ENCODE peak calls at places on chromosomes 4 and X, in four cellular contexts. One of them, this sample, is unnamed.

GRCh38 chr4:158065176-158065575 is 107.6 kb downstream of the GASK1B start:
- DNase-seq in psoas muscle: no peak
- DNase-seq in upper lobe of right lung: no peak
- DNase-seq in tibial nerve: no peak
- DNase-seq in this sample: no peak

GRCh38 chrX:9770319-9770718 is 4.7 kb upstream of the GPR143 start:
- DNase-seq in psoas muscle: no peak
- DNase-seq in upper lobe of right lung: no peak
- DNase-seq in tibial nerve: no peak
- DNase-seq in this sample: no peak

GRCh38 chrX:40174594-40175415 is 77.0 kb upstream of the BCOR start:
- DNase-seq in psoas muscle: peak; percentile 73
- DNase-seq in upper lobe of right lung: peak; percentile 76
- DNase-seq in tibial nerve: no peak
- DNase-seq in this sample: no peak

GRCh38 chr4:83552924-83553323 is 17.0 kb downstream of the GPAT3 start:
- DNase-seq in psoas muscle: no peak
- DNase-seq in upper lobe of right lung: no peak
- DNase-seq in tibial nerve: no peak
- DNase-seq in this sample: no peak

GRCh38 chr4:518569-519083 is 19.6 kb downstream of the PIGG start:
- DNase-seq in psoas muscle: no peak
- DNase-seq in upper lobe of right lung: no peak
- DNase-seq in tibial nerve: no peak
- DNase-seq in this sample: no peak

GRCh38 chr4:174255374-174255773 is 28.1 kb downstream of the FBXO8 start:
- DNase-seq in psoas muscle: no peak
- DNase-seq in upper lobe of right lung: no peak
- DNase-seq in tibial nerve: no peak
- DNase-seq in this sample: no peak

GRCh38 chrX:108699368-108699767 is 37.0 kb downstream of the IRS4 start:
- DNase-seq in psoas muscle: no peak
- DNase-seq in upper lobe of right lung: no peak
- DNase-seq in tibial nerve: no peak
- DNase-seq in this sample: no peak

GRCh38 chr4:5206391-5206790 is 155.1 kb downstream of the STK32B start:
- DNase-seq in psoas muscle: peak; percentile 62
- DNase-seq in upper lobe of right lung: no peak
- DNase-seq in tibial nerve: peak; percentile 21
- DNase-seq in this sample: no peak

GRCh38 chr4:136484996-136485395 is 1047.3 kb downstream of the PCDH18 start:
- DNase-seq in psoas muscle: no peak
- DNase-seq in upper lobe of right lung: no peak
- DNase-seq in tibial nerve: no peak
- DNase-seq in this sample: no peak

GRCh38 chr4:149371021-149371420 is 444.6 kb downstream of the IQCM start:
- DNase-seq in psoas muscle: no peak
- DNase-seq in upper lobe of right lung: no peak
- DNase-seq in tibial nerve: no peak
- DNase-seq in this sample: no peak

GRCh38 chr4:108611360-108611759 is 9.0 kb upstream of the RPL34 start:
- DNase-seq in psoas muscle: no peak
- DNase-seq in upper lobe of right lung: no peak
- DNase-seq in tibial nerve: no peak
- DNase-seq in this sample: no peak

GRCh38 chr4:146458594-146458993 is 63.1 kb downstream of the SLC10A7 start:
- DNase-seq in psoas muscle: no peak
- DNase-seq in upper lobe of right lung: no peak
- DNase-seq in tibial nerve: no peak
- DNase-seq in this sample: no peak

GRCh38 chr4:115424852-115425251 is 311.4 kb upstream of the NDST4 start:
- DNase-seq in psoas muscle: no peak
- DNase-seq in upper lobe of right lung: no peak
- DNase-seq in tibial nerve: no peak
- DNase-seq in this sample: no peak

GRCh38 chr4:42655921-42656735 is 777 bp downstream of the ATP8A1 start:
- DNase-seq in psoas muscle: peak; percentile 64
- DNase-seq in upper lobe of right lung: peak; percentile 78
- DNase-seq in tibial nerve: no peak
- DNase-seq in this sample: no peak

GRCh38 chr4:37528161-37528560 is 158.0 kb downstream of the RELL1 start:
- DNase-seq in psoas muscle: no peak
- DNase-seq in upper lobe of right lung: no peak
- DNase-seq in tibial nerve: no peak
- DNase-seq in this sample: no peak

GRCh38 chr4:6665320-6665654 is 24.8 kb downstream of the MRFAP1 start:
- DNase-seq in psoas muscle: no peak
- DNase-seq in upper lobe of right lung: no peak
- DNase-seq in tibial nerve: no peak
- DNase-seq in this sample: no peak

GRCh38 chr4:97987019-97987648 is 156.1 kb downstream of the STPG2 start:
- DNase-seq in psoas muscle: no peak
- DNase-seq in upper lobe of right lung: no peak
- DNase-seq in tibial nerve: no peak
- DNase-seq in this sample: no peak

GRCh38 chr4:74362347-74362746 is 2.6 kb upstream of the EREG start:
- DNase-seq in psoas muscle: no peak
- DNase-seq in upper lobe of right lung: no peak
- DNase-seq in tibial nerve: no peak
- DNase-seq in this sample: no peak

GRCh38 chrX:103831342-103831802 is 685 bp downstream of the RAB9B start:
- DNase-seq in psoas muscle: no peak
- DNase-seq in upper lobe of right lung: no peak
- DNase-seq in tibial nerve: no peak
- DNase-seq in this sample: no peak

GRCh38 chrX:145405012-145405411 is 157.7 kb downstream of the SPANXN1 start:
- DNase-seq in psoas muscle: no peak
- DNase-seq in upper lobe of right lung: no peak
- DNase-seq in tibial nerve: no peak
- DNase-seq in this sample: no peak

GRCh38 chr4:98928505-98929340 is at the start of gene EIF4E:
- DNase-seq in psoas muscle: peak; percentile 99
- DNase-seq in upper lobe of right lung: peak; percentile 99
- DNase-seq in tibial nerve: peak; percentile 94
- DNase-seq in this sample: peak; percentile 87

GRCh38 chr4:153976954-153977353 is 188.1 kb upstream of the SFRP2 start:
- DNase-seq in psoas muscle: no peak
- DNase-seq in upper lobe of right lung: no peak
- DNase-seq in tibial nerve: no peak
- DNase-seq in this sample: no peak

GRCh38 chrX:24260827-24261550 is 52.9 kb downstream of the SUPT20HL2 start:
- DNase-seq in psoas muscle: no peak
- DNase-seq in upper lobe of right lung: no peak
- DNase-seq in tibial nerve: no peak
- DNase-seq in this sample: no peak

GRCh38 chrX:16743604-16744325 is 24.4 kb downstream of the SYAP1 start:
- DNase-seq in psoas muscle: no peak
- DNase-seq in upper lobe of right lung: no peak
- DNase-seq in tibial nerve: no peak
- DNase-seq in this sample: no peak

GRCh38 chr4:51906167-51906647 is 63.3 kb downstream of the DCUN1D4 start:
- DNase-seq in psoas muscle: no peak
- DNase-seq in upper lobe of right lung: no peak
- DNase-seq in tibial nerve: no peak
- DNase-seq in this sample: no peak

GRCh38 chr4:76622126-76622525 is 187.1 kb downstream of the SHROOM3 start:
- DNase-seq in psoas muscle: no peak
- DNase-seq in upper lobe of right lung: no peak
- DNase-seq in tibial nerve: no peak
- DNase-seq in this sample: no peak

GRCh38 chr4:137367608-137368007 is 164.7 kb downstream of the PCDH18 start:
- DNase-seq in psoas muscle: no peak
- DNase-seq in upper lobe of right lung: no peak
- DNase-seq in tibial nerve: no peak
- DNase-seq in this sample: no peak

GRCh38 chr4:41363384-41363981 is 106.8 kb downstream of the UCHL1 start:
- DNase-seq in psoas muscle: peak; percentile 74
- DNase-seq in upper lobe of right lung: no peak
- DNase-seq in tibial nerve: no peak
- DNase-seq in this sample: no peak

GRCh38 chrX:139851730-139852129 is 81.1 kb downstream of the ATP11C start:
- DNase-seq in psoas muscle: no peak
- DNase-seq in upper lobe of right lung: no peak
- DNase-seq in tibial nerve: no peak
- DNase-seq in this sample: no peak

GRCh38 chrX:133776072-133776471 is 209.3 kb downstream of the GPC3 start:
- DNase-seq in psoas muscle: no peak
- DNase-seq in upper lobe of right lung: peak; percentile 55
- DNase-seq in tibial nerve: no peak
- DNase-seq in this sample: no peak

GRCh38 chrX:20412871-20413486 is 146.3 kb upstream of the RPS6KA3 start:
- DNase-seq in psoas muscle: no peak
- DNase-seq in upper lobe of right lung: no peak
- DNase-seq in tibial nerve: no peak
- DNase-seq in this sample: no peak

GRCh38 chrX:11530621-11531020 is 135.1 kb downstream of the ARHGAP6 start:
- DNase-seq in psoas muscle: no peak
- DNase-seq in upper lobe of right lung: no peak
- DNase-seq in tibial nerve: no peak
- DNase-seq in this sample: no peak

GRCh38 chrX:11531226-11531625 is 134.5 kb downstream of the ARHGAP6 start:
- DNase-seq in psoas muscle: no peak
- DNase-seq in upper lobe of right lung: no peak
- DNase-seq in tibial nerve: no peak
- DNase-seq in this sample: no peak

GRCh38 chrX:11528623-11529022 is 137.1 kb downstream of the ARHGAP6 start:
- DNase-seq in psoas muscle: no peak
- DNase-seq in upper lobe of right lung: no peak
- DNase-seq in tibial nerve: no peak
- DNase-seq in this sample: no peak

GRCh38 chrX:11525685-11526084 is 140.0 kb downstream of the ARHGAP6 start:
- DNase-seq in psoas muscle: no peak
- DNase-seq in upper lobe of right lung: no peak
- DNase-seq in tibial nerve: no peak
- DNase-seq in this sample: no peak
- H3K4me1 ChIP-seq in psoas muscle: no peaks in the 10 kb centered on the region
- H3K4me1 ChIP-seq in upper lobe of right lung: no peaks in the 10 kb centered on the region
- H3K4me1 ChIP-seq in tibial nerve: no peaks in the 10 kb centered on the region
- H3K4me1 ChIP-seq in this sample: peaks cover 5% of the 10 kb centered on the region

DNA sequence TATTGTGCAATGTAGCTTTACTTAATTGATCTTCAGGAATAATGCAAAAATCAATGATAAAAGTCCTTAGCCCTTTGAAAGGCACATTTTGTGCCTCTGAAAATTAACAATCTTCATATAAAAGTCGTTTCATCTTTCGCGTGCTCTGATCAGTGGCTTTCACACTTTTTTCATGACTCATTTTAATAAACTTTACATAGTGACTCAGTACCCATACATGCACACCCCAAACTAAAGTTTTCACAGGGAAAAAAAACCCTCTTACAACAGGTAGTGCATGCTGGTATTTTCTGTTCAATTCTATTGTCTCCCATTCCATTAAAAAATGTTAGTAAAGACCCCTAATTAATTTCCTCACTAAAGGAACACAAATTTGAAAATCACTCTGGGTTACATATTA is 21.5 kb downstream of the RWDD4 start:
- DNase-seq in psoas muscle: no peak
- DNase-seq in upper lobe of right lung: no peak
- DNase-seq in tibial nerve: no peak
- DNase-seq in this sample: no peak
- H3K27ac ChIP-seq in psoas muscle: no peak overlapping the region
- H3K27ac ChIP-seq in upper lobe of right lung: no peak overlapping the region
- H3K27ac ChIP-seq in tibial nerve: peak overlapping the region; percentile 30
- H3K27ac ChIP-seq in this sample: peak overlapping the region; percentile 78

GRCh38 chr4:168164915-168165548 is 72.7 kb downstream of the ANXA10 start:
- DNase-seq in psoas muscle: no peak
- DNase-seq in upper lobe of right lung: no peak
- DNase-seq in tibial nerve: no peak
- DNase-seq in this sample: no peak
- H3K4me3 ChIP-seq in psoas muscle: no peak overlapping the region
- H3K4me3 ChIP-seq in upper lobe of right lung: no peak overlapping the region
- H3K4me3 ChIP-seq in tibial nerve: no peak overlapping the region
- H3K4me3 ChIP-seq in this sample: no peak overlapping the region

GRCh38 chrX:66200855-66201795 is 37.1 kb downstream of the HEPH start:
- DNase-seq in psoas muscle: no peak
- DNase-seq in upper lobe of right lung: no peak
- DNase-seq in tibial nerve: no peak
- DNase-seq in this sample: no peak
- H3K4me1 ChIP-seq in psoas muscle: no peaks in the 10 kb centered on the region
- H3K4me1 ChIP-seq in upper lobe of right lung: no peaks in the 10 kb centered on the region
- H3K4me1 ChIP-seq in tibial nerve: no peaks in the 10 kb centered on the region
- H3K4me1 ChIP-seq in this sample: no peaks in the 10 kb centered on the region

This sample was measured in thoracic aorta.